ENCODE peak calls at places on chromosomes 11 and 22, in six cellular contexts. D, U, S, I, Y and H are unnamed samples.

GRCh38 chr11:44767421-44767820 is 40.7 kb downstream of the TSPAN18 start:
- DNase-seq in D (no peak), U (no peak), S (peak; percentile 63), I (peak; percentile 41), Y (peak; percentile 64), H (no peak)

GRCh38 chr22:39713799-39714290 is 143.3 kb downstream of the CACNA1I start:
- DNase-seq in D (peak; percentile 40), U (no peak), S (no peak), I (no peak), Y (no peak), H (no peak)

GRCh38 chr11:125404136-125404810 is 91.8 kb downstream of the FEZ1 start:
- DNase-seq in D (no peak), U (no peak), S (no peak), I (no peak), Y (no peak), H (no peak)

GRCh38 chr11:93741882-93742226 is 382 bp downstream of the C11orf54 start:
- DNase-seq in D (no peak), U (no peak), S (peak; percentile 59), I (peak; percentile 88), Y (peak; percentile 68), H (no peak)

GRCh38 chr11:9719949-9720646 is 56.2 kb downstream of the SWAP70 start:
- DNase-seq in D (no peak), U (no peak), S (peak; percentile 13), I (no peak), Y (no peak), H (no peak)

GRCh38 chr11:77181226-77181625 is 53.2 kb downstream of the MYO7A start:
- DNase-seq in D (no peak), U (no peak), S (no peak), I (no peak), Y (no peak), H (no peak)

GRCh38 chr11:118223992-118224391 is 819 bp downstream of the JAML start:
- DNase-seq in D (no peak), U (no peak), S (no peak), I (no peak), Y (no peak), H (no peak)

GRCh38 chr11:88631497-88631896 is 294.0 kb upstream of the CTSC start:
- DNase-seq in D (no peak), U (no peak), S (no peak), I (no peak), Y (peak; percentile 51), H (no peak)

GRCh38 chr22:35539910-35540599 is 576 bp upstream of the RASD2 start:
- DNase-seq in D (peak; percentile 79), U (peak; percentile 56), S (peak; percentile 47), I (peak; percentile 62), Y (peak; percentile 22), H (no peak)

GRCh38 chr11:97743205-97743742 is 1277.5 kb upstream of the CNTN5 start:
- DNase-seq in D (no peak), U (no peak), S (peak; percentile 50), I (no peak), Y (peak; percentile 29), H (no peak)

GRCh38 chr22:43066134-43066533 is 23.1 kb downstream of the TTLL1 start:
- DNase-seq in D (no peak), U (no peak), S (no peak), I (no peak), Y (no peak), H (no peak)

GRCh38 chr11:69234171-69234570 is 59.8 kb upstream of the MYEOV start:
- DNase-seq in D (no peak), U (no peak), S (no peak), I (peak; percentile 11), Y (no peak), H (no peak)

GRCh38 chr11:68440254-68440653 is 20.3 kb upstream of the PPP6R3 start:
- DNase-seq in D (no peak), U (no peak), S (peak; percentile 11), I (no peak), Y (no peak), H (no peak)

GRCh38 chr11:6431861-6432260 is 8.9 kb downstream of the HPX start:
- DNase-seq in D (no peak), U (no peak), S (peak; percentile 64), I (no peak), Y (peak; percentile 65), H (peak; percentile 92)

GRCh38 chr22:39947488-39948216 is 12.5 kb upstream of the TMA7B start:
- DNase-seq in D (peak; percentile 79), U (no peak), S (no peak), I (no peak), Y (no peak), H (no peak)

GRCh38 chr11:86192858-86193257 is 51.7 kb upstream of the EED start:
- DNase-seq in D (no peak), U (no peak), S (no peak), I (no peak), Y (no peak), H (no peak)

GRCh38 chr11:11608783-11609232 is 13.0 kb downstream of the GALNT18 start:
- DNase-seq in D (no peak), U (no peak), S (peak; percentile 41), I (no peak), Y (peak; percentile 71), H (no peak)

GRCh38 chr22:30314918-30315317 is 11.8 kb downstream of the TBC1D10A start:
- DNase-seq in D (no peak), U (no peak), S (no peak), I (no peak), Y (peak; percentile 67), H (no peak)
- H3K4me1 ChIP-seq in D (peaks cover 89% of the 10 kb centered on the region), U (peaks cover 99% of the 10 kb centered on the region), S (peaks cover 11% of the 10 kb centered on the region), I (peaks cover 95% of the 10 kb centered on the region), Y (peaks cover 54% of the 10 kb centered on the region), H (peaks cover 27% of the 10 kb centered on the region)

GRCh38 chr11:47413351-47413750 is 5.0 kb downstream of the SLC39A13 start:
- DNase-seq in D (no peak), U (no peak), S (no peak), I (no peak), Y (no peak), H (no peak)
- H3K4me1 ChIP-seq in D (peaks cover 45% of the 10 kb centered on the region), U (peaks cover 21% of the 10 kb centered on the region), S (no peaks in the 10 kb centered on the region), I (peaks cover 29% of the 10 kb centered on the region), Y (peaks cover 56% of the 10 kb centered on the region), H (peaks cover 9% of the 10 kb centered on the region)

GRCh38 chr22:47920380-47920959 is 1158.0 kb downstream of the TBC1D22A start:
- DNase-seq in D (no peak), U (no peak), S (no peak), I (no peak), Y (no peak), H (no peak)
- H3K4me1 ChIP-seq in D (no peaks in the 10 kb centered on the region), U (no peaks in the 10 kb centered on the region), S (no peaks in the 10 kb centered on the region), I (no peaks in the 10 kb centered on the region), Y (no peaks in the 10 kb centered on the region), H (no peaks in the 10 kb centered on the region)

DNA sequence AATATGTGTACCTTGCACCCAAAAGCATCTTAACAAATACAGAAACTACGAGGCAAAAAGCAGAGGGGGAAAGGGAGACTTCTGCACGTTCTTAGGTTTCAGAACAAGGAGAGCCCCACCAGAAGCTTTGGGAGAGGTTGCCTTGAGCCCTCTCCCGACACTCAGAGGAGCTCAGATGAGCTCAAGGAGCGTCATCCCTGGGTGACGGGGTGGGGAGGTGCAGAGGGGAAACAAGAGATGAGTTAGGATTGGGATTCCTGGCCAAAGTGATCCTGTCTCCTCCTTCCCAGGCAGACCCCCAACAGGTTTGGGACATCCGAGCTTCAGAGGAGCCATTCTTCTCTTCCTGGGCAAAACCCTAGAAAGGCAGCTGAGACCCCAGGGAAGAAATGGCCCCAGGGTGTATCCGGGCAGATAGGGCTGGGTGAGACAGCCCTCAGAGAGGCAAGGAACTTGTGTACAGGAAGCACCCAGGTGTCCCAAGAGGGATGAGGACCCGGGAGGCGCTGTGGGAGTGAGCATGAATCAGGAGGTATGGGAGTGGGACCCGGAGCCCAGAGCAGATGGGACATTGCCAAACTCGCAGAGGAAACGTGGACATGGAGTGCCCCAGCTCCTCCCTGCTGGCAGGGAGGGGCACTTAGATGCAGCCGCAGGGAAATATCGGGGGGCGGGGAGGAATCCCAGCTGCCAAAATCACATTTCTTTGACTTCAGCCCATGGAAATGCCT is 12.5 kb downstream of the C1QTNF6 start:
- DNase-seq in D (peak; percentile 56), U (no peak), S (no peak), I (peak; percentile 55), Y (no peak), H (peak; percentile 46)
- H3K4me1 ChIP-seq in D (peaks cover 38% of the 10 kb centered on the region), U (peaks cover 52% of the 10 kb centered on the region), S (peaks cover 6% of the 10 kb centered on the region), I (peaks cover 66% of the 10 kb centered on the region), Y (peaks cover 17% of the 10 kb centered on the region), H (peaks cover 8% of the 10 kb centered on the region)

GRCh38 chr11:73380897-73381410 is 4.8 kb downstream of the RELT start:
- DNase-seq in D (no peak), U (no peak), S (no peak), I (no peak), Y (no peak), H (no peak)

GRCh38 chr11:73383249-73384126 is 7.3 kb downstream of the RELT start:
- DNase-seq in D (no peak), U (no peak), S (peak; percentile 33), I (no peak), Y (no peak), H (no peak)

GRCh38 chr11:73382747-73383146 is 6.5 kb downstream of the RELT start:
- DNase-seq in D (no peak), U (no peak), S (no peak), I (no peak), Y (no peak), H (no peak)

GRCh38 chr11:73381589-73381988 is 5.4 kb downstream of the RELT start:
- DNase-seq in D (no peak), U (no peak), S (no peak), I (no peak), Y (no peak), H (no peak)

GRCh38 chr11:73382183-73382582 is 6.0 kb downstream of the RELT start:
- DNase-seq in D (no peak), U (no peak), S (no peak), I (no peak), Y (no peak), H (no peak)
- H3K4me1 ChIP-seq in D (peaks cover 49% of the 10 kb centered on the region), U (peaks cover 48% of the 10 kb centered on the region), S (peaks cover 76% of the 10 kb centered on the region), I (peaks cover 30% of the 10 kb centered on the region), Y (peaks cover 25% of the 10 kb centered on the region), H (peaks cover 6% of the 10 kb centered on the region)

GRCh38 chr22:46619240-46619829 is 851 bp upstream of the GRAMD4 start:
- DNase-seq in D (no peak), U (no peak), S (peak; percentile 32), I (no peak), Y (no peak), H (no peak)

GRCh38 chr22:46618667-46619066 is 1.5 kb upstream of the GRAMD4 start:
- DNase-seq in D (peak; percentile 84), U (no peak), S (no peak), I (no peak), Y (no peak), H (peak; percentile 61)

GRCh38 chr22:46619830-46620501 is at the start of gene GRAMD4:
- DNase-seq in D (no peak), U (no peak), S (peak; percentile 57), I (no peak), Y (no peak), H (no peak)

GRCh38 chr22:46618104-46618647 is 2.0 kb upstream of the GRAMD4 start:
- DNase-seq in D (no peak), U (no peak), S (no peak), I (no peak), Y (no peak), H (no peak)

GRCh38 chr22:46617250-46618103 is 2.7 kb upstream of the GRAMD4 start:
- DNase-seq in D (no peak), U (no peak), S (no peak), I (no peak), Y (peak; percentile 20), H (no peak)
- H3K4me1 ChIP-seq in D (peaks cover 29% of the 10 kb centered on the region), U (peaks cover 24% of the 10 kb centered on the region), S (peaks cover 30% of the 10 kb centered on the region), I (peaks cover 42% of the 10 kb centered on the region), Y (peaks cover 15% of the 10 kb centered on the region), H (no peaks in the 10 kb centered on the region)

DNA sequence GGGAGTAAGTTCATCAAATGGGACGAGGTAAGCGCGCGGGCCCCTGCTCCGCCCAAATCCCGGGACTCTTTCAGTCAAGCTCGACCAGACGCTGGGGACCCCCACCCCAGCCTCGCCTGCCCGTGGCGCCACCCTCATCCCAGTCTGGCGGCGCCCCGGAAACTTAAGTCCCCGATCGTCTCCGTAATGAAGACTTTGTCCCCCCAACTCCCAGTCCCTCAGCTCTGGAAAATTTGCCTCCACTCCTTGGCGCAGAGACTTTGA is 324 bp downstream of the PLCB3 start:
- DNase-seq in D (no peak), U (no peak), S (no peak), I (no peak), Y (no peak), H (no peak)
- H3K4me1 ChIP-seq in D (peaks cover 26% of the 10 kb centered on the region), U (peaks cover 36% of the 10 kb centered on the region), S (peaks cover 5% of the 10 kb centered on the region), I (peaks cover 35% of the 10 kb centered on the region), Y (peaks cover 10% of the 10 kb centered on the region), H (peaks cover 8% of the 10 kb centered on the region)